ENCODE peak calls at places on chromosome 10, in four cellular contexts. C is B cell, Q is Peyer's patch, S is cardiac muscle cell. P is an unnamed sample.

GRCh38 chr10:101558206-101558605 is 29.9 kb downstream of the POLL start:
- DNase-seq in Q (no peak), C (no peak), S (no peak), P (no peak)

GRCh38 chr10:86955501-86956194 is 1.8 kb downstream of the MMRN2 start:
- DNase-seq in C (no peak), S (no peak), Q (no peak), P (no peak)

GRCh38 chr10:92740762-92741161 is 51.0 kb downstream of the HHEX start:
- DNase-seq in Q (no peak), S (no peak), C (no peak), P (no peak)

GRCh38 chr10:131915990-131916766 is 15.4 kb downstream of the PPP2R2D start:
- DNase-seq in Q (peak; percentile 36), C (no peak), S (no peak), P (no peak)

GRCh38 chr10:110865804-110866482 is 5.8 kb upstream of the PDCD4 start:
- DNase-seq in Q (no peak), C (no peak), S (no peak), P (no peak)

GRCh38 chr10:6250745-6251144 is 48.0 kb downstream of the PFKFB3 start:
- DNase-seq in Q (no peak), S (no peak), C (no peak), P (no peak)

GRCh38 chr10:24381235-24382010 is 172.5 kb downstream of the KIAA1217 start:
- DNase-seq in C (no peak), S (no peak), Q (no peak), P (no peak)

GRCh38 chr10:11936389-11937152 is 106.0 kb downstream of the UPF2 start:
- DNase-seq in S (no peak), C (no peak), Q (no peak), P (no peak)

GRCh38 chr10:95237376-95238170 is 43.5 kb downstream of the ACSM6 start:
- DNase-seq in S (no peak), Q (no peak), C (no peak), P (no peak)

GRCh38 chr10:31939797-31940708 is 11.4 kb upstream of the ARHGAP12 start:
- DNase-seq in C (peak; percentile 20), S (no peak), Q (no peak), P (no peak)

GRCh38 chr10:88913157-88913556 is 33.1 kb downstream of the STAMBPL1 start:
- DNase-seq in C (no peak), S (no peak), Q (no peak), P (no peak)

GRCh38 chr10:102400061-102400460 is 4.6 kb downstream of the NFKB2 start:
- DNase-seq in Q (no peak), C (no peak), S (no peak), P (no peak)

GRCh38 chr10:6409982-6410694 is 169.9 kb downstream of the PRKCQ start:
- DNase-seq in C (no peak), S (no peak), Q (peak; percentile 68), P (no peak)

GRCh38 chr10:93113042-93113441 is 39.3 kb downstream of the CYP26A1 start:
- DNase-seq in Q (no peak), C (no peak), S (no peak), P (no peak)

GRCh38 chr10:8137272-8137680 is 82.8 kb downstream of the GATA3 start:
- DNase-seq in C (no peak), Q (no peak), S (no peak), P (no peak)

GRCh38 chr10:133113146-133113830 is 25.6 kb downstream of the ADGRA1 start:
- DNase-seq in Q (no peak), C (no peak), S (no peak), P (no peak)

GRCh38 chr10:71270301-71270777 is 48.7 kb upstream of the SLC29A3 start:
- DNase-seq in Q (peak; percentile 80), C (no peak), S (peak; percentile 87), P (peak; percentile 84)

GRCh38 chr10:82358486-82359097 is 483.6 kb downstream of the NRG3 start:
- DNase-seq in S (peak; percentile 60), C (no peak), Q (no peak), P (no peak)

GRCh38 chr10:55631071-55631654 is 729.9 kb downstream of the ZWINT start:
- DNase-seq in S (peak; percentile 90), C (no peak), Q (peak; percentile 63), P (peak; percentile 68)

GRCh38 chr10:98293550-98294269 is 25.7 kb upstream of the LOXL4 start:
- DNase-seq in C (no peak), S (no peak), Q (no peak), P (no peak)

GRCh38 chr10:48364659-48365405 is 58.4 kb downstream of the MAPK8 start:
- DNase-seq in Q (no peak), C (no peak), S (no peak), P (no peak)

GRCh38 chr10:112409755-112410154 is 35.8 kb downstream of the ACSL5 start:
- DNase-seq in C (no peak), S (no peak), Q (no peak), P (no peak)

GRCh38 chr10:102994551-102995295 is 76.6 kb downstream of the CNNM2 start:
- DNase-seq in S (no peak), C (no peak), Q (no peak), P (peak; percentile 34)

GRCh38 chr10:37727491-37728352 is 129.7 kb downstream of the ZNF248 start:
- DNase-seq in S (no peak), C (no peak), Q (no peak), P (no peak)

GRCh38 chr10:31962826-31963597 is 34.4 kb upstream of the ARHGAP12 start:
- DNase-seq in C (no peak), S (no peak), Q (no peak), P (no peak)

GRCh38 chr10:113272511-113272910 is 280.3 kb upstream of the HABP2 start:
- DNase-seq in S (no peak), Q (no peak), C (no peak), P (no peak)

GRCh38 chr10:97607076-97607635 is 17.6 kb downstream of the C10orf62 start:
- DNase-seq in Q (no peak), C (no peak), S (no peak), P (no peak)

GRCh38 chr10:70585555-70586243 is 16.8 kb downstream of the PRF1 start:
- DNase-seq in S (no peak), Q (peak; percentile 34), C (no peak), P (no peak)

GRCh38 chr10:121070257-121070656 is 219.1 kb downstream of the WDR11 start:
- DNase-seq in Q (no peak), S (no peak), C (no peak), P (peak; percentile 18)

GRCh38 chr10:43897765-43898419 is 249.2 kb upstream of the ZNF32 start:
- DNase-seq in C (no peak), Q (no peak), S (no peak), P (no peak)

GRCh38 chr10:70458329-70459060 is 17.0 kb upstream of the NODAL start:
- DNase-seq in S (peak; percentile 68), C (peak; percentile 67), Q (peak; percentile 63), P (no peak)

GRCh38 chr10:86402283-86402931 is 35.8 kb upstream of the GRID1 start:
- DNase-seq in S (no peak), Q (no peak), C (no peak), P (no peak)

GRCh38 chr10:100713049-100713858 is 32.1 kb upstream of the PAX2 start:
- DNase-seq in C (peak; percentile 58), Q (no peak), S (no peak), P (no peak)

DNA sequence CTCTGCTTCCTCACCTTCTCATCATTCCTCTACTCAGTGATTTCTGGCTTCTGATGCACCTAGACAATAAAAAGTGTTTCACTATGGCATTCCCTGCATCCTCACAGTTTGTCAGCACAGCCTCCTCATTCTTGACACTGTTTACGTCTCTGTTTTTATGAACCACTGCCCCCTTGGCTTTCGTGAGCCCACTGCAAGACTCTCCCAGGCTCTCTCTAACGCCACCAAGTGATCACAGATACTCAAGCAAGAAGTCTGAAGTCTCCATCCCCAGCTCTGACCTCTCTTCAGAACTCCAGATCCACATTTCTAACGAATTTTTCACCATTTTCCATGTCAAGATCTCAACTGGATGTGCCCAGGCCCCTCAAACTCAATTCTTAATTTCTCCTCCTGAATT is 8.9 kb downstream of the SLC16A9 start:
- DNase-seq in C (no peak), S (peak; percentile 15), Q (no peak), P (no peak)
- TF ChIP-seq CTCF in C (no peak), S (no peak), Q (no peak), P (no peak)

GRCh38 chr10:127129104-127129503 is 67.3 kb downstream of the INSYN2A start:
- DNase-seq in S (no peak), Q (no peak), C (no peak), P (no peak)

GRCh38 chr10:127122831-127123230 is 73.6 kb downstream of the INSYN2A start:
- DNase-seq in Q (no peak), C (no peak), S (no peak), P (no peak)

GRCh38 chr10:127123626-127124025 is 72.8 kb downstream of the INSYN2A start:
- DNase-seq in Q (no peak), S (no peak), C (no peak), P (no peak)

GRCh38 chr10:127127822-127128221 is 68.6 kb downstream of the INSYN2A start:
- DNase-seq in C (no peak), Q (no peak), S (no peak), P (no peak)

GRCh38 chr10:127125331-127125730 is 71.1 kb downstream of the INSYN2A start:
- DNase-seq in C (no peak), S (no peak), Q (no peak), P (no peak)
- TF ChIP-seq CTCF in C (no peak), S (no peak), Q (no peak), P (no peak)

DNA sequence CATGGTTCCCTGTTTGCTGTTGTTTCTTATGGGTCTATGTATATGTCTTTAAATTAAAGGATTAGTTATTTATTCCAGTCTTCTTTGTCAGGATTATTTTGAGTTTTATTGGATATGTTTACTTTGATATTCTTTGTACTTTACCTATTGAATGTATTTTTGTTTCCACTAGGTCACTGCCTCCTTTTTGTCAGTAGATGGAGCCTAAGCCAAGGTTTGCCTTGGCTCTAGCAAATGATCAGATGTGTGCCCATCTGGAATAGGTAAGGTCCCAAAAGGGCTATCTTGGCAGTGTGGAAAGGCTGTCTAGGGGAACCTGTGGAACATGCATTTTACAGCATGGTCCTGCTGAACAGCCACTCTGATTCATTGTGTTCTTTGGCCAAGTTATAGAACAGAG is 337.3 kb upstream of the GHITM start:
- DNase-seq in Q (no peak), S (no peak), C (no peak), P (no peak)
- TF ChIP-seq CTCF in Q (no peak), S (no peak), C (no peak), P (no peak)

GRCh38 chr10:3782099-3782455 is 2.9 kb downstream of the KLF6 start:
- DNase-seq in S (no peak), Q (peak; percentile 65), C (peak; percentile 58), P (peak; percentile 67)
- TF ChIP-seq CTCF in S (no peak), Q (no peak), C (no peak), P (no peak)

GRCh38 chr10:90939648-90940047 is 18.8 kb upstream of the ANKRD1 start:
- DNase-seq in C (no peak), Q (no peak), S (no peak), P (no peak)
- TF ChIP-seq CTCF in C (no peak), Q (no peak), S (no peak), P (no peak)

DNA sequence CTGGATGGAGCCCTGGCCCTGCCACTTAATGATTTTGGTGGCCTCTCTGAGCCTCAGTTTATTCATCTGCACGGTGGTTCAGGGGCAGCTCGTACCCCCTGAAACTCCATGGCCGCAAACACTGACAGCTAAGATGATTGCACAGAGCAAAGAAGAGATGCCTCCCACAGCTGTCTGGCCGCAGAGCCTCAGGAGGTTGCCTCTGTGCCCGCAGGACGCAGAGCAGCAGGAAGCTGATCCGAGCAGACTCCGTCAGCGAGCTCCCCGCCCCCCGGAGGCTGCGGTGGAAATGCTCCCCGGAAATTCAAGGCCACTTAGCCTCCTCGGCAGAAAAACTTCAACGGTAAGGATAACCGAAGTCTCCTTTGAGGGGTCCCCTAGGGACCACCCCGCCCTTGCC is 30.2 kb upstream of the C10orf53 start:
- DNase-seq in S (no peak), C (no peak), Q (peak; percentile 44), P (no peak)
- TF ChIP-seq CTCF in S (no peak), C (no peak), Q (no peak), P (no peak)

P was measured in GM13977.